ENCODE peak calls at places on chromosomes 11 and 22, in four cellular contexts. W is GM23248; M is CD8-positive, alpha-beta memory T cell; B is cardiac muscle cell. J is an unnamed sample.

GRCh38 chr11:7019500-7020182 is 505 bp downstream of the ZNF214 start:
- DNase-seq in W (peak; percentile 63), M (no peak), B (peak; percentile 42), J (no peak)

GRCh38 chr22:49885881-49886280 is 32.2 kb downstream of the ZBED4 start:
- DNase-seq in W (no peak), M (no peak), B (no peak), J (no peak)

GRCh38 chr22:24405631-24406321 is 21.6 kb upstream of the ADORA2A start:
- DNase-seq in W (no peak), M (no peak), B (no peak), J (no peak)

GRCh38 chr22:24466831-24467249 is 28.3 kb upstream of the UPB1 start:
- DNase-seq in W (peak; percentile 52), M (no peak), B (peak; percentile 89), J (no peak)

GRCh38 chr22:49494555-49494954 is 333.1 kb downstream of the BRD1 start:
- DNase-seq in W (no peak), M (no peak), B (no peak), J (no peak)

GRCh38 chr22:38299001-38299651 is 18.1 kb downstream of the CSNK1E start:
- DNase-seq in W (no peak), M (no peak), B (no peak), J (no peak)

GRCh38 chr11:120249279-120250022 is 9.5 kb downstream of the POU2F3 start:
- DNase-seq in W (no peak), M (no peak), B (no peak), J (no peak)

GRCh38 chr22:25109878-25110595 is 89.6 kb upstream of the CRYBB3 start:
- DNase-seq in W (no peak), M (no peak), B (no peak), J (no peak)

GRCh38 chr11:133947298-133947905 is 9.4 kb downstream of the IGSF9B start:
- DNase-seq in W (peak; percentile 77), M (peak; percentile 75), B (peak; percentile 63), J (peak; percentile 79)

GRCh38 chr11:107859459-107860239 is 1.1 kb upstream of the SLC35F2 start:
- DNase-seq in W (peak; percentile 58), M (no peak), B (peak; percentile 18), J (no peak)

GRCh38 chr11:92453055-92453454 is 228.4 kb downstream of the FAT3 start:
- DNase-seq in W (peak; percentile 61), M (no peak), B (peak; percentile 65), J (no peak)

GRCh38 chr11:60717956-60718355 is 6.6 kb upstream of the MS4A18 start:
- DNase-seq in W (no peak), M (no peak), B (no peak), J (no peak)

GRCh38 chr22:49777569-49778250 is 50.0 kb downstream of the BRD1 start:
- DNase-seq in W (no peak), M (no peak), B (no peak), J (no peak)

GRCh38 chr22:42277988-42278776 is 7.7 kb upstream of the TCF20 start:
- DNase-seq in W (no peak), M (no peak), B (peak; percentile 22), J (no peak)

GRCh38 chr22:39284142-39284980 is 35.1 kb downstream of the RPL3 start:
- DNase-seq in W (no peak), M (no peak), B (no peak), J (no peak)

GRCh38 chr11:61627831-61628753 is 47.2 kb upstream of the SYT7 start:
- DNase-seq in W (peak; percentile 87), M (no peak), B (peak; percentile 82), J (no peak)

GRCh38 chr22:31036671-31037550 is 44.2 kb upstream of the SMTN start:
- DNase-seq in W (peak; percentile 84), M (no peak), B (peak; percentile 38), J (no peak)

GRCh38 chr11:68598816-68599653 is 85.3 kb upstream of the GAL start:
- DNase-seq in W (peak; percentile 52), M (no peak), B (no peak), J (no peak)

GRCh38 chr11:129937592-129938238 is 42.3 kb upstream of the NFRKB start:
- DNase-seq in W (no peak), M (no peak), B (no peak), J (no peak)

GRCh38 chr11:71381781-71382505 is 66.2 kb downstream of the DHCR7 start:
- DNase-seq in W (no peak), M (no peak), B (no peak), J (no peak)

GRCh38 chr11:57055780-57056179 is 67.1 kb downstream of the OR5AK2 start:
- DNase-seq in W (no peak), M (no peak), B (no peak), J (no peak)

GRCh38 chr11:69775163-69775755 is at the start of gene FGF4:
- DNase-seq in W (no peak), M (no peak), B (no peak), J (no peak)

GRCh38 chr11:66974724-66975402 is at the start of gene C11orf86:
- DNase-seq in W (no peak), M (no peak), B (no peak), J (no peak)

GRCh38 chr22:31136711-31137110 is 3.6 kb downstream of the PLA2G3 start:
- DNase-seq in W (no peak), M (no peak), B (no peak), J (no peak)

GRCh38 chr22:42418811-42419243 is 13.4 kb downstream of the NFAM1 start:
- DNase-seq in W (peak; percentile 29), M (no peak), B (peak; percentile 23), J (no peak)

GRCh38 chr11:132300283-132300682 is 929.9 kb downstream of the NTM start:
- DNase-seq in W (peak; percentile 34), M (no peak), B (peak; percentile 16), J (no peak)

GRCh38 chr22:38924197-38924952 is 33.0 kb upstream of the APOBEC3A start:
- DNase-seq in W (peak; percentile 89), M (no peak), B (peak; percentile 94), J (no peak)

GRCh38 chr22:50599816-50600454 is 658 bp upstream of the MAPK8IP2 start:
- DNase-seq in W (peak; percentile 64), M (peak; percentile 69), B (peak; percentile 46), J (peak; percentile 62)

GRCh38 chr11:27209562-27210005 is 153.4 kb downstream of the CCDC34 start:
- DNase-seq in W (peak; percentile 95), M (no peak), B (peak; percentile 87), J (no peak)

GRCh38 chr11:117319214-117319840 is 3.3 kb upstream of the BACE1 start:
- DNase-seq in W (peak; percentile 59), M (no peak), B (peak; percentile 83), J (no peak)

GRCh38 chr11:10878408-10879214 is 20.8 kb upstream of the ZBED5 start:
- DNase-seq in W (peak; percentile 77), M (peak; percentile 62), B (peak; percentile 84), J (peak; percentile 49)

GRCh38 chr11:8366316-8366715 is 102.6 kb upstream of the LMO1 start:
- DNase-seq in W (no peak), M (no peak), B (no peak), J (no peak)

GRCh38 chr11:8368772-8369171 is 105.1 kb upstream of the LMO1 start:
- DNase-seq in W (no peak), M (no peak), B (no peak), J (no peak)

GRCh38 chr11:8369592-8370205 is 106.0 kb upstream of the LMO1 start:
- DNase-seq in W (no peak), M (no peak), B (no peak), J (no peak)

GRCh38 chr11:8365542-8365941 is 101.9 kb upstream of the LMO1 start:
- DNase-seq in W (no peak), M (no peak), B (no peak), J (no peak)

GRCh38 chr11:8368194-8368593 is 104.5 kb upstream of the LMO1 start:
- DNase-seq in W (no peak), M (no peak), B (no peak), J (no peak)
- H3K9me3 ChIP-seq in W (no peaks in the 10 kb centered on the region), M (no peaks in the 10 kb centered on the region), B (no peaks in the 10 kb centered on the region), J (no peaks in the 10 kb centered on the region)

GRCh38 chr22:47808236-47808845 is 1045.9 kb downstream of the TBC1D22A start:
- DNase-seq in W (no peak), M (no peak), B (no peak), J (no peak)
- H3K9me3 ChIP-seq in W (no peaks in the 10 kb centered on the region), M (no peaks in the 10 kb centered on the region), B (no peaks in the 10 kb centered on the region), J (no peaks in the 10 kb centered on the region)

GRCh38 chr22:48301421-48301820 is 1526.3 kb downstream of the BRD1 start:
- DNase-seq in W (no peak), M (no peak), B (no peak), J (no peak)
- H3K9me3 ChIP-seq in W (no peaks in the 10 kb centered on the region), M (no peaks in the 10 kb centered on the region), B (no peaks in the 10 kb centered on the region), J (no peaks in the 10 kb centered on the region)

GRCh38 chr11:24779791-24780190 is 282.9 kb downstream of the LUZP2 start:
- DNase-seq in W (no peak), M (no peak), B (peak; percentile 10), J (no peak)
- H3K9me3 ChIP-seq in W (no peaks in the 10 kb centered on the region), M (no peaks in the 10 kb centered on the region), B (no peaks in the 10 kb centered on the region), J (no peaks in the 10 kb centered on the region)

J was measured in CD4-positive, alpha-beta memory T cell.